ENCODE peak calls at places on chromosomes 11 and 22, in five cellular contexts. B is PC-3, Y is OCI-LY7, N is SK-N-SH, U is MM.1S. Q is an unnamed sample.

GRCh38 chr11:127106142-127106541 is 105.6 kb upstream of the KIRREL3 start:
- DNase-seq in B (no peak), Y (no peak), N (no peak), U (no peak), Q (peak; percentile 11)

GRCh38 chr22:33756508-33756949 is 163.7 kb downstream of the LARGE1 start:
- DNase-seq in B (no peak), Y (peak; percentile 47), N (peak; percentile 14), U (no peak), Q (no peak)

GRCh38 chr11:69215216-69215615 is 59.5 kb downstream of the SMIM38 start:
- DNase-seq in B (no peak), Y (no peak), N (no peak), U (no peak), Q (no peak)

GRCh38 chr22:45952151-45952550 is 24.8 kb downstream of the WNT7B start:
- DNase-seq in B (no peak), Y (no peak), N (no peak), U (no peak), Q (no peak)

GRCh38 chr22:32531228-32531627 is 56.6 kb downstream of the FBXO7 start:
- DNase-seq in B (no peak), Y (no peak), N (no peak), U (no peak), Q (peak; percentile 33)

GRCh38 chr22:23685205-23685784 is 5.5 kb upstream of the RGL4 start:
- DNase-seq in B (no peak), Y (no peak), N (no peak), U (no peak), Q (peak; percentile 32)

GRCh38 chr22:25942126-25942988 is 200.4 kb downstream of the MYO18B start:
- DNase-seq in B (no peak), Y (no peak), N (no peak), U (no peak), Q (no peak)

GRCh38 chr11:74870485-74870884 is 78.4 kb downstream of the XRRA1 start:
- DNase-seq in B (peak; percentile 70), Y (peak; percentile 63), N (peak; percentile 18), U (peak; percentile 46), Q (peak; percentile 61)

GRCh38 chr11:1780700-1781592 is 17.2 kb upstream of the CTSD start:
- DNase-seq in B (no peak), Y (no peak), N (peak; percentile 61), U (no peak), Q (no peak)

GRCh38 chr11:19226378-19227195 is 14.2 kb downstream of the E2F8 start:
- DNase-seq in B (no peak), Y (no peak), N (no peak), U (no peak), Q (no peak)

GRCh38 chr22:36113121-36113520 is 47.4 kb downstream of the APOL3 start:
- DNase-seq in B (no peak), Y (no peak), N (no peak), U (no peak), Q (no peak)

GRCh38 chr22:41983516-41983915 is 14.3 kb downstream of the SEPTIN3 start:
- DNase-seq in B (no peak), Y (no peak), N (no peak), U (no peak), Q (peak; percentile 66)

GRCh38 chr11:2468363-2469240 is 23.8 kb downstream of the KCNQ1 start:
- DNase-seq in B (peak; percentile 13), Y (no peak), N (no peak), U (no peak), Q (no peak)

GRCh38 chr11:78929906-78930220 is 355.2 kb upstream of the NARS2 start:
- DNase-seq in B (no peak), Y (no peak), N (no peak), U (no peak), Q (no peak)

GRCh38 chr22:29887358-29887757 is 4.4 kb downstream of the MTMR3 start:
- DNase-seq in B (no peak), Y (no peak), N (no peak), U (no peak), Q (no peak)

GRCh38 chr11:102940714-102941588 is 14.6 kb downstream of the MMP13 start:
- DNase-seq in B (peak; percentile 96), Y (peak; percentile 65), N (peak; percentile 46), U (peak; percentile 66), Q (peak; percentile 82)

GRCh38 chr22:44735518-44736428 is 16.6 kb upstream of the ARHGAP8 start:
- DNase-seq in B (peak; percentile 65), Y (peak; percentile 71), N (peak; percentile 94), U (peak; percentile 51), Q (peak; percentile 63)

GRCh38 chr11:13210424-13210823 is 67.2 kb upstream of the BMAL1 start:
- DNase-seq in B (peak; percentile 82), Y (no peak), N (peak; percentile 62), U (peak; percentile 31), Q (peak; percentile 87)

GRCh38 chr11:16982809-16983208 is 31.4 kb downstream of the PLEKHA7 start:
- DNase-seq in B (no peak), Y (no peak), N (no peak), U (no peak), Q (peak; percentile 7)

GRCh38 chr11:133065847-133066485 is 466.3 kb downstream of the OPCML start:
- DNase-seq in B (no peak), Y (no peak), N (no peak), U (no peak), Q (peak; percentile 28)
- H3K4me3 ChIP-seq in B (no peak overlapping the region), Y (no peak overlapping the region), N (no peak overlapping the region), U (no peak overlapping the region), Q (no peak overlapping the region)

DNA sequence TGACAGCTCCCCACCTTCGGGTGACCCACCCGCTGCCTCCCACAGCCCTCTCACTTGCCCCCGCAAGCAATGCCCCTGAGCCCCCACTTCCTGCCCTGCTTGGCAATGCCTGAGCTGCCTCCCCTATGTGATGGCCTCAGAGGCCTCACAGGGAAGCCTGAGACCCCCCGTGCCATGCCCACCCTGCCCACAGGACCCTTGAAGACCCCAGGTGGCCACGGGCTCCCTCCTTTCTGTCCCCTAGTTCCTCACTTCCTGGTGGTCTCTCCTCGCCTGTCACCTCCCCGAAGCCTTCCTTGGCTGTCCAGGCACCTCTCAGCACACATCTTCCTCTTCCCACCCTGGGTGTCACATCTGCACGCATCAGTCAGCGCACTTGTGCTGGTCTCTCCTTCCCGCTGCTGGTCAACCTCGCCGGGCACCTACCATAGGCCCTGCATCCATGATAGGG is 90.5 kb downstream of the BRD1 start:
- DNase-seq in B (no peak), Y (no peak), N (no peak), U (no peak), Q (no peak)
- H3K9me2 ChIP-seq in B (no peaks in the 10 kb centered on the region), Y (no peaks in the 10 kb centered on the region), N (no peaks in the 10 kb centered on the region), U (no peaks in the 10 kb centered on the region), Q (no peaks in the 10 kb centered on the region)

GRCh38 chr11:124801014-124801413 is 808 bp upstream of the MSANTD2 start:
- DNase-seq in B (peak; percentile 67), Y (no peak), N (peak; percentile 8), U (no peak), Q (peak; percentile 69)

GRCh38 chr11:124800226-124800929 is at the start of gene MSANTD2:
- DNase-seq in B (peak; percentile 76), Y (peak; percentile 81), N (peak; percentile 93), U (peak; percentile 78), Q (peak; percentile 90)

GRCh38 chr11:124799384-124800225 is 601 bp downstream of the MSANTD2 start:
- DNase-seq in B (peak; percentile 33), Y (peak; percentile 62), N (peak; percentile 82), U (peak; percentile 28), Q (peak; percentile 69)

GRCh38 chr11:124796312-124796711 is 3.9 kb downstream of the MSANTD2 start:
- DNase-seq in B (no peak), Y (no peak), N (no peak), U (no peak), Q (no peak)

GRCh38 chr11:124798991-124799383 is 1.2 kb downstream of the MSANTD2 start:
- DNase-seq in B (peak; percentile 88), Y (peak; percentile 35), N (peak; percentile 9), U (peak; percentile 42), Q (peak; percentile 72)
- H3K4me3 ChIP-seq in B (peak overlapping the region; percentile 70), Y (peak overlapping the region; percentile 94), N (peak overlapping the region; percentile 70), U (peak overlapping the region; percentile 89), Q (peak overlapping the region; percentile 95)

DNA sequence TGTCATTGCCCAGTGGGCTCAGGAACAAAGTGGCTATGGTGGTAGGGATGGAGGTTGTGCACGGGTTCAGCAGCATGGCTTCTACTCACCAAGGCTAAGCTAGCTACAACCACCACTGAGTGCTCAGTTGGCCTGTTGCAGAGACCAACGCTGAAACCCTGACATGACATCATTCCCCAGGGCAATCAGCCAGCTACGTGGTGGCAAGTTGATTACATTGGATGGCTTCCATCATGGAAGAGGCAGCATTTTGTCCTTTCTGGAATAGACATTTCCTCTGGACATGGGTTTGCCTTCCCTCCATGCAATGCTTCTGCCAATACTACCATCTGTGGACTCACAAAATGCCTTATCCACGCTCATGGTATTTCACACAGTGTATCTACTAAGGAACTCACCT is 634.3 kb downstream of the OPCML start:
- DNase-seq in B (no peak), Y (no peak), N (no peak), U (no peak), Q (no peak)
- H3K9me2 ChIP-seq in B (no peaks in the 10 kb centered on the region), Y (no peaks in the 10 kb centered on the region), N (no peaks in the 10 kb centered on the region), U (no peaks in the 10 kb centered on the region), Q (no peaks in the 10 kb centered on the region)

GRCh38 chr11:124075841-124076571 is 34.9 kb upstream of the OR10G7 start:
- DNase-seq in B (no peak), Y (no peak), N (peak; percentile 75), U (no peak), Q (peak; percentile 49)
- H3K4me3 ChIP-seq in B (peak overlapping the region; percentile 30), Y (no peak overlapping the region), N (peak overlapping the region; percentile 47), U (no peak overlapping the region), Q (peak overlapping the region; percentile 57)

GRCh38 chr11:132898676-132899075 is 633.6 kb downstream of the OPCML start:
- DNase-seq in B (no peak), Y (no peak), N (no peak), U (no peak), Q (no peak)
- H3K9me2 ChIP-seq in B (no peaks in the 10 kb centered on the region), Y (no peaks in the 10 kb centered on the region), N (no peaks in the 10 kb centered on the region), U (no peaks in the 10 kb centered on the region), Q (no peaks in the 10 kb centered on the region)

GRCh38 chr22:47678048-47678447 is 915.6 kb downstream of the TBC1D22A start:
- DNase-seq in B (no peak), Y (no peak), N (no peak), U (no peak), Q (no peak)
- H3K4me3 ChIP-seq in B (no peak overlapping the region), Y (no peak overlapping the region), N (no peak overlapping the region), U (no peak overlapping the region), Q (no peak overlapping the region)

GRCh38 chr11:66607126-66607834 is 9.2 kb upstream of the RBM14 start:
- DNase-seq in B (no peak), Y (no peak), N (no peak), U (no peak), Q (peak; percentile 88)
- H3K9me2 ChIP-seq in B (no peaks in the 10 kb centered on the region), Y (no peaks in the 10 kb centered on the region), N (no peaks in the 10 kb centered on the region), U (no peaks in the 10 kb centered on the region), Q (no peaks in the 10 kb centered on the region)

Q was measured in GM23248.